ENCODE peak calls at places on chromosome 3, in ten cellular contexts. Q, A, J, D, P, Z, H, E, V and F are unnamed samples.
A peak's percentile ranks its signal among the peaks of the same experiment; 100 is the strongest.

GRCh38 chr3:197458179-197458707 is 97.5 kb downstream of the BDH1 start:
- DNase-seq in Z (peak; percentile 32), H (no peak), Q (no peak), D (peak; percentile 80), P (peak; percentile 45), A (no peak), E (peak; percentile 78), V (peak; percentile 66), J (no peak), F (peak; percentile 48)

GRCh38 chr3:122076414-122077292 is 21.5 kb downstream of the CD86 start:
- DNase-seq in Z (no peak), Q (no peak), D (peak; percentile 16), E (no peak), V (no peak), J (no peak), A (no peak), H (no peak), P (no peak), F (no peak)

GRCh38 chr3:126132751-126133511 is 47.5 kb downstream of the ALDH1L1 start:
- DNase-seq in Z (no peak), H (peak; percentile 4), V (peak; percentile 9), Q (peak; percentile 8), J (no peak), D (no peak), E (peak; percentile 77), P (peak; percentile 22), A (no peak), F (no peak)

GRCh38 chr3:55042591-55042990 is 114.7 kb upstream of the LRTM1 start:
- DNase-seq in H (no peak), Z (no peak), A (no peak), V (no peak), P (no peak), E (no peak), Q (no peak), D (no peak), J (no peak), F (no peak)

GRCh38 chr3:126523745-126524428 is at the start of gene CHST13:
- DNase-seq in V (peak; percentile 53), P (peak; percentile 46), J (peak; percentile 54), Q (no peak), E (peak; percentile 88), D (peak; percentile 87), Z (peak; percentile 49), A (peak; percentile 60), H (peak; percentile 53), F (no peak)

GRCh38 chr3:70531838-70532489 is 219.5 kb upstream of the MDFIC2 start:
- DNase-seq in P (no peak), E (peak; percentile 56), H (no peak), J (no peak), A (no peak), D (no peak), Q (no peak), Z (no peak), V (no peak), F (no peak)

GRCh38 chr3:66312039-66312438 is 91.2 kb downstream of the SLC25A26 start:
- DNase-seq in J (no peak), D (no peak), P (no peak), H (no peak), E (no peak), Z (no peak), Q (no peak), V (no peak), A (no peak), F (no peak)

GRCh38 chr3:55143928-55144671 is 216.2 kb upstream of the LRTM1 start:
- DNase-seq in A (peak; percentile 92), Q (no peak), E (no peak), J (no peak), Z (no peak), P (no peak), V (no peak), D (no peak), H (no peak), F (no peak)

GRCh38 chr3:182740710-182741109 is 52.6 kb upstream of the ATP11B start:
- DNase-seq in D (no peak), J (no peak), A (peak; percentile 4), P (peak; percentile 62), E (no peak), H (no peak), Z (peak; percentile 75), V (peak; percentile 69), Q (no peak), F (no peak)

GRCh38 chr3:150319900-150320299 is 88.2 kb upstream of the TSC22D2 start:
- DNase-seq in Z (peak; percentile 98), H (no peak), E (no peak), J (no peak), P (no peak), Q (no peak), D (peak; percentile 39), A (peak; percentile 98), V (no peak), F (no peak)

GRCh38 chr3:50674349-50675178 is at the start of gene DOCK3:
- DNase-seq in Z (peak; percentile 19), P (peak; percentile 69), J (peak; percentile 49), Q (no peak), V (peak; percentile 40), D (no peak), A (peak; percentile 48), E (peak; percentile 79), H (peak; percentile 69), F (no peak)

GRCh38 chr3:136465296-136465695 is 215.2 kb downstream of the PCCB start:
- DNase-seq in A (peak; percentile 18), J (no peak), D (no peak), V (no peak), P (no peak), E (no peak), H (no peak), Q (no peak), Z (no peak), F (no peak)

GRCh38 chr3:6994081-6994668 is 133.3 kb downstream of the GRM7 start:
- DNase-seq in H (no peak), Z (no peak), Q (no peak), D (no peak), E (no peak), V (no peak), P (no peak), A (peak; percentile 23), J (no peak), F (no peak)

GRCh38 chr3:176939022-176939817 is 258.1 kb downstream of the TBL1XR1 start:
- DNase-seq in P (peak; percentile 36), A (peak; percentile 83), Z (peak; percentile 60), D (peak; percentile 67), H (no peak), J (no peak), V (peak; percentile 37), Q (peak; percentile 18), E (peak; percentile 70), F (peak; percentile 50)

DNA sequence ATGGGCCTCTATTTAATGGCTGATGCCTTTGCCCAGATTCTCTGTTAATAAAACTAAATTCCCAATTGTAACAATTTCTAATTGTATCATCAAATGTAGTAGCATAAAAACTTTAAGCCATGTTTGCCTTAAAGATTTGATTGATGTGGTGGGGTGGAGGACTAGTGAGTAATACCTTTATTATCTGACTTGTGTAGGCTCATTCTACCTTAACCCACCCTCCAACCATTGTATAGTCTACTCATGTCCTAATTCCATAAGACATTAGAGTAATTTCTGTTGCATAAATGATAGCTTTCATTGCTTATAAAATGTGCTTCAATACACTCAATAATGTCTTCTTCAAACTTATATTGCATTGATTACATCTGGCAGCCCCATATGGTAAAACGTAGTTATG is 25.8 kb downstream of the SERPINI1 start:
- DNase-seq in A (no peak), P (no peak), E (no peak), H (no peak), D (no peak), Z (no peak), Q (no peak), V (no peak), J (no peak), F (no peak)
- H3K4me1 ChIP-seq in A (no peaks in the 10 kb centered on the region), P (peaks cover 5% of the 10 kb centered on the region), E (no peaks in the 10 kb centered on the region), H (no peaks in the 10 kb centered on the region), D (peaks cover 12% of the 10 kb centered on the region), Z (no peaks in the 10 kb centered on the region), Q (no peaks in the 10 kb centered on the region), V (no peaks in the 10 kb centered on the region), J (no peaks in the 10 kb centered on the region), F (no peaks in the 10 kb centered on the region)

GRCh38 chr3:118628704-118629341 is 405.8 kb downstream of the IGSF11 start:
- DNase-seq in Z (peak; percentile 52), D (peak; percentile 80), Q (no peak), E (peak; percentile 95), V (peak; percentile 67), J (peak; percentile 19), P (peak; percentile 58), H (no peak), A (peak; percentile 51), F (peak; percentile 67)
- H3K4me3 ChIP-seq in Z (no peak overlapping the region), D (peak overlapping the region; percentile 30), Q (no peak overlapping the region), E (no peak overlapping the region), V (no peak overlapping the region), J (no peak overlapping the region), P (no peak overlapping the region), H (no peak overlapping the region), A (no peak overlapping the region), F (no peak overlapping the region)

GRCh38 chr3:133464573-133464972 is 64.7 kb downstream of the BFSP2 start:
- DNase-seq in P (no peak), Q (no peak), E (no peak), H (no peak), D (no peak), V (no peak), Z (peak; percentile 24), A (peak; percentile 55), J (no peak), F (no peak)
- TF ChIP-seq CTCF in P (peak; percentile 16), Q (no peak), E (peak; percentile 46), H (no peak), D (no peak), V (no peak), Z (peak; percentile 31), A (peak; percentile 52), J (peak; percentile 40), F (no peak)

GRCh38 chr3:30915782-30916181 is 21.3 kb upstream of the GADL1 start:
- DNase-seq in Q (no peak), J (no peak), P (no peak), H (no peak), E (no peak), D (no peak), Z (no peak), A (peak; percentile 36), V (no peak), F (no peak)

GRCh38 chr3:30913176-30913575 is 18.7 kb upstream of the GADL1 start:
- DNase-seq in H (no peak), A (no peak), Q (no peak), J (no peak), D (no peak), E (no peak), P (no peak), V (no peak), Z (no peak), F (no peak)

GRCh38 chr3:30914696-30915095 is 20.2 kb upstream of the GADL1 start:
- DNase-seq in J (no peak), Q (no peak), V (no peak), A (no peak), P (no peak), H (no peak), Z (no peak), E (no peak), D (no peak), F (no peak)

GRCh38 chr3:30908466-30909037 is 14.1 kb upstream of the GADL1 start:
- DNase-seq in E (no peak), D (no peak), A (no peak), J (no peak), P (no peak), Q (no peak), V (no peak), H (no peak), Z (no peak), F (no peak)

DNA sequence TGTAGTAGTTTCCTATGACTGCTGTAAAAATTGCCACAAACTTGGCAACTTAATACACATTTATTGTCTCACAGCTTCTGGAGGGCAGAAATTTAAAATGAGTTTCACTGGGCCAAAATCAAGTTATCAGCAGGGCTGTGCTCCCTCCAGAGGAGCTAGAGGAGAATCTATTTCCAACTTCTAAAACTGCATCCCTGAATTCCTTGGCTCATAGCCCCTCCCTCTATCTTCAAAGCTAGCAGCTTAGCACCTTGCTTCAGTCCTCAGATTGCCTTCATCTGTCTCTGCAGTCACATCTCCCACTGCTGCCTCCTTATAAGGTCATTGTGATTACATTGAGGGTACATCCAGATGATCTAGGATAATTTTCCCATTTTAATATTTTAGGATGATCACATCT is 17.8 kb upstream of the GADL1 start:
- DNase-seq in D (no peak), P (no peak), H (no peak), E (no peak), Z (no peak), V (no peak), J (no peak), A (no peak), Q (no peak), F (no peak)
- H3K4me1 ChIP-seq in D (no peaks in the 10 kb centered on the region), P (no peaks in the 10 kb centered on the region), H (no peaks in the 10 kb centered on the region), E (no peaks in the 10 kb centered on the region), Z (no peaks in the 10 kb centered on the region), V (no peaks in the 10 kb centered on the region), J (no peaks in the 10 kb centered on the region), A (no peaks in the 10 kb centered on the region), Q (no peaks in the 10 kb centered on the region), F (no peaks in the 10 kb centered on the region)